ENCODE peak calls at places on chromosomes 12 and 14, in six cellular contexts. One of them, this sample, is unnamed.

GRCh38 chr12:128789356-128789929 is 34.3 kb downstream of the SLC15A4 start:
- DNase-seq in amniotic stem cell: no peak
- DNase-seq in trophoblast cell: no peak
- DNase-seq in stimulated activated CD4-positive, alpha-beta T cell treated with anti-CD3 and anti-CD28 coated beads, Interleukin-2, amount 100 ng/mL, for 4 hours: no peak
- DNase-seq in IMR-90: no peak
- DNase-seq in WTC11: no peak
- DNase-seq in this sample: no peak

GRCh38 chr14:94129758-94130414 is 482 bp upstream of the IFI27L2 start:
- DNase-seq in IMR-90: peak; percentile 34
- DNase-seq in trophoblast cell: no peak
- DNase-seq in amniotic stem cell: no peak
- DNase-seq in WTC11: no peak
- DNase-seq in stimulated activated CD4-positive, alpha-beta T cell treated with anti-CD3 and anti-CD28 coated beads, Interleukin-2, amount 100 ng/mL, for 4 hours: no peak
- DNase-seq in this sample: no peak

GRCh38 chr14:75515631-75515999 is 6.7 kb upstream of the BATF start:
- DNase-seq in amniotic stem cell: no peak
- DNase-seq in trophoblast cell: no peak
- DNase-seq in WTC11: no peak
- DNase-seq in stimulated activated CD4-positive, alpha-beta T cell treated with anti-CD3 and anti-CD28 coated beads, Interleukin-2, amount 100 ng/mL, for 4 hours: no peak
- DNase-seq in IMR-90: no peak
- DNase-seq in this sample: no peak

GRCh38 chr14:94685166-94685581 is 73.0 kb downstream of the SERPINA3 start:
- DNase-seq in WTC11: no peak
- DNase-seq in IMR-90: no peak
- DNase-seq in amniotic stem cell: no peak
- DNase-seq in trophoblast cell: peak; percentile 51
- DNase-seq in stimulated activated CD4-positive, alpha-beta T cell treated with anti-CD3 and anti-CD28 coated beads, Interleukin-2, amount 100 ng/mL, for 4 hours: no peak
- DNase-seq in this sample: no peak

GRCh38 chr14:89202413-89202812 is 214.6 kb downstream of the FOXN3 start:
- DNase-seq in WTC11: no peak
- DNase-seq in amniotic stem cell: no peak
- DNase-seq in IMR-90: no peak
- DNase-seq in stimulated activated CD4-positive, alpha-beta T cell treated with anti-CD3 and anti-CD28 coated beads, Interleukin-2, amount 100 ng/mL, for 4 hours: no peak
- DNase-seq in trophoblast cell: no peak
- DNase-seq in this sample: no peak

GRCh38 chr14:91352696-91353692 is 64.6 kb downstream of the CCDC88C start:
- DNase-seq in amniotic stem cell: no peak
- DNase-seq in IMR-90: no peak
- DNase-seq in trophoblast cell: no peak
- DNase-seq in stimulated activated CD4-positive, alpha-beta T cell treated with anti-CD3 and anti-CD28 coated beads, Interleukin-2, amount 100 ng/mL, for 4 hours: no peak
- DNase-seq in WTC11: no peak
- DNase-seq in this sample: no peak

GRCh38 chr12:120257041-120257821 is 8.3 kb downstream of the PXN start:
- DNase-seq in amniotic stem cell: peak; percentile 81
- DNase-seq in trophoblast cell: no peak
- DNase-seq in WTC11: no peak
- DNase-seq in stimulated activated CD4-positive, alpha-beta T cell treated with anti-CD3 and anti-CD28 coated beads, Interleukin-2, amount 100 ng/mL, for 4 hours: no peak
- DNase-seq in IMR-90: peak; percentile 93
- DNase-seq in this sample: peak; percentile 39

GRCh38 chr12:1800646-1801284 is 19.6 kb upstream of the LRTM2 start:
- DNase-seq in IMR-90: peak; percentile 54
- DNase-seq in stimulated activated CD4-positive, alpha-beta T cell treated with anti-CD3 and anti-CD28 coated beads, Interleukin-2, amount 100 ng/mL, for 4 hours: no peak
- DNase-seq in amniotic stem cell: no peak
- DNase-seq in WTC11: peak; percentile 48
- DNase-seq in trophoblast cell: no peak
- DNase-seq in this sample: peak; percentile 81

GRCh38 chr12:7433276-7433822 is 10.6 kb downstream of the CD163L1 start:
- DNase-seq in WTC11: no peak
- DNase-seq in stimulated activated CD4-positive, alpha-beta T cell treated with anti-CD3 and anti-CD28 coated beads, Interleukin-2, amount 100 ng/mL, for 4 hours: no peak
- DNase-seq in amniotic stem cell: no peak
- DNase-seq in trophoblast cell: peak; percentile 44
- DNase-seq in IMR-90: peak; percentile 84
- DNase-seq in this sample: no peak

GRCh38 chr12:124581792-124582424 is 14.5 kb upstream of the NCOR2 start:
- DNase-seq in trophoblast cell: no peak
- DNase-seq in amniotic stem cell: no peak
- DNase-seq in stimulated activated CD4-positive, alpha-beta T cell treated with anti-CD3 and anti-CD28 coated beads, Interleukin-2, amount 100 ng/mL, for 4 hours: no peak
- DNase-seq in WTC11: no peak
- DNase-seq in IMR-90: no peak
- DNase-seq in this sample: no peak

GRCh38 chr14:104546021-104546491 is 33.5 kb upstream of the C14orf180 start:
- DNase-seq in IMR-90: no peak
- DNase-seq in trophoblast cell: no peak
- DNase-seq in amniotic stem cell: no peak
- DNase-seq in WTC11: no peak
- DNase-seq in stimulated activated CD4-positive, alpha-beta T cell treated with anti-CD3 and anti-CD28 coated beads, Interleukin-2, amount 100 ng/mL, for 4 hours: no peak
- DNase-seq in this sample: peak; percentile 55

GRCh38 chr14:23327947-23328744 is 6.9 kb downstream of the PABPN1 start:
- DNase-seq in IMR-90: peak; percentile 80
- DNase-seq in amniotic stem cell: peak; percentile 65
- DNase-seq in trophoblast cell: peak; percentile 42
- DNase-seq in stimulated activated CD4-positive, alpha-beta T cell treated with anti-CD3 and anti-CD28 coated beads, Interleukin-2, amount 100 ng/mL, for 4 hours: peak; percentile 59
- DNase-seq in WTC11: peak; percentile 72
- DNase-seq in this sample: peak; percentile 66

GRCh38 chr12:69685810-69686209 is 13.3 kb downstream of the BEST3 start:
- DNase-seq in trophoblast cell: no peak
- DNase-seq in WTC11: no peak
- DNase-seq in IMR-90: peak; percentile 81
- DNase-seq in stimulated activated CD4-positive, alpha-beta T cell treated with anti-CD3 and anti-CD28 coated beads, Interleukin-2, amount 100 ng/mL, for 4 hours: no peak
- DNase-seq in amniotic stem cell: no peak
- DNase-seq in this sample: no peak

GRCh38 chr14:64410084-64410774 is 22.1 kb downstream of the MTHFD1 start:
- DNase-seq in WTC11: peak; percentile 44
- DNase-seq in stimulated activated CD4-positive, alpha-beta T cell treated with anti-CD3 and anti-CD28 coated beads, Interleukin-2, amount 100 ng/mL, for 4 hours: no peak
- DNase-seq in trophoblast cell: peak; percentile 89
- DNase-seq in amniotic stem cell: no peak
- DNase-seq in IMR-90: peak; percentile 35
- DNase-seq in this sample: no peak

GRCh38 chr12:120639771-120640721 is at the start of gene CABP1:
- DNase-seq in WTC11: peak; percentile 85
- DNase-seq in IMR-90: no peak
- DNase-seq in stimulated activated CD4-positive, alpha-beta T cell treated with anti-CD3 and anti-CD28 coated beads, Interleukin-2, amount 100 ng/mL, for 4 hours: peak; percentile 64
- DNase-seq in amniotic stem cell: no peak
- DNase-seq in trophoblast cell: no peak
- DNase-seq in this sample: peak; percentile 66

GRCh38 chr14:77124345-77125274 is 17.0 kb downstream of the ZDHHC22 start:
- DNase-seq in trophoblast cell: peak; percentile 26
- DNase-seq in stimulated activated CD4-positive, alpha-beta T cell treated with anti-CD3 and anti-CD28 coated beads, Interleukin-2, amount 100 ng/mL, for 4 hours: peak; percentile 43
- DNase-seq in WTC11: peak; percentile 54
- DNase-seq in IMR-90: peak; percentile 16
- DNase-seq in amniotic stem cell: no peak
- DNase-seq in this sample: peak; percentile 71

GRCh38 chr14:71113376-71113775 is 206.1 kb downstream of the PCNX1 start:
- DNase-seq in IMR-90: peak; percentile 89
- DNase-seq in amniotic stem cell: peak; percentile 53
- DNase-seq in trophoblast cell: no peak
- DNase-seq in WTC11: no peak
- DNase-seq in stimulated activated CD4-positive, alpha-beta T cell treated with anti-CD3 and anti-CD28 coated beads, Interleukin-2, amount 100 ng/mL, for 4 hours: no peak
- DNase-seq in this sample: no peak

GRCh38 chr14:25237845-25238244 is 187.9 kb upstream of the STXBP6 start:
- DNase-seq in trophoblast cell: no peak
- DNase-seq in amniotic stem cell: no peak
- DNase-seq in IMR-90: peak; percentile 2
- DNase-seq in WTC11: peak; percentile 53
- DNase-seq in stimulated activated CD4-positive, alpha-beta T cell treated with anti-CD3 and anti-CD28 coated beads, Interleukin-2, amount 100 ng/mL, for 4 hours: no peak
- DNase-seq in this sample: no peak

GRCh38 chr12:89863332-89863938 is 154.8 kb upstream of the ATP2B1 start:
- DNase-seq in IMR-90: no peak
- DNase-seq in stimulated activated CD4-positive, alpha-beta T cell treated with anti-CD3 and anti-CD28 coated beads, Interleukin-2, amount 100 ng/mL, for 4 hours: peak; percentile 36
- DNase-seq in amniotic stem cell: no peak
- DNase-seq in trophoblast cell: no peak
- DNase-seq in WTC11: no peak
- DNase-seq in this sample: no peak

GRCh38 chr14:50726372-50727107 is 58.4 kb upstream of the SAV1 start:
- DNase-seq in trophoblast cell: no peak
- DNase-seq in stimulated activated CD4-positive, alpha-beta T cell treated with anti-CD3 and anti-CD28 coated beads, Interleukin-2, amount 100 ng/mL, for 4 hours: no peak
- DNase-seq in amniotic stem cell: no peak
- DNase-seq in IMR-90: peak; percentile 89
- DNase-seq in WTC11: no peak
- DNase-seq in this sample: no peak

GRCh38 chr14:67505254-67505653 is 16.7 kb upstream of the TMEM229B start:
- DNase-seq in trophoblast cell: no peak
- DNase-seq in stimulated activated CD4-positive, alpha-beta T cell treated with anti-CD3 and anti-CD28 coated beads, Interleukin-2, amount 100 ng/mL, for 4 hours: no peak
- DNase-seq in IMR-90: no peak
- DNase-seq in WTC11: no peak
- DNase-seq in amniotic stem cell: no peak
- DNase-seq in this sample: no peak